ENCODE peak calls at places on chromosomes 5 and 9, in seven cellular contexts. Q, I, L, K, Z, U and N are unnamed samples.

GRCh38 chr9:91836515-91836914 is 113.5 kb downstream of the ROR2 start:
- DNase-seq in Q (no peak), I (no peak), L (no peak), K (no peak), Z (no peak), U (no peak), N (no peak)

GRCh38 chr5:140966293-140967225 is at the start of gene PCDHAC2:
- DNase-seq in Q (no peak), I (peak), L (peak), K (no peak), Z (peak), U (peak), N (peak)

GRCh38 chr9:27385606-27386005 is 88.7 kb upstream of the EQTN start:
- DNase-seq in Q (no peak), I (no peak), L (no peak), K (no peak), Z (peak), U (no peak), N (no peak)

GRCh38 chr9:110356639-110357038 is 19.0 kb upstream of the TXNDC8 start:
- DNase-seq in Q (no peak), I (no peak), L (no peak), K (no peak), Z (no peak), U (no peak), N (no peak)

GRCh38 chr5:141623197-141623596 is 4.4 kb upstream of the DIAPH1 start:
- DNase-seq in Q (no peak), I (no peak), L (peak), K (no peak), Z (no peak), U (no peak), N (no peak)

GRCh38 chr9:88835038-88835466 is 156.2 kb upstream of the S1PR3 start:
- DNase-seq in Q (no peak), I (no peak), L (no peak), K (no peak), Z (no peak), U (no peak), N (no peak)

GRCh38 chr9:127931092-127931881 is 710 bp upstream of the PIP5KL1 start:
- DNase-seq in Q (peak), I (peak), L (peak), K (no peak), Z (no peak), U (peak), N (no peak)

GRCh38 chr5:170603578-170604565 is 100.1 kb downstream of the KCNIP1 start:
- DNase-seq in Q (no peak), I (peak), L (peak), K (no peak), Z (no peak), U (peak), N (peak)

GRCh38 chr9:129333961-129334743 is 156.1 kb upstream of the IER5L start:
- DNase-seq in Q (peak), I (peak), L (peak), K (no peak), Z (peak), U (peak), N (peak)

GRCh38 chr5:68973696-68974095 is 120.1 kb upstream of the SLC30A5 start:
- DNase-seq in Q (no peak), I (no peak), L (no peak), K (no peak), Z (no peak), U (no peak), N (no peak)

GRCh38 chr9:129270903-129271431 is 92.9 kb upstream of the IER5L start:
- DNase-seq in Q (no peak), I (no peak), L (no peak), K (no peak), Z (peak), U (peak), N (no peak)

GRCh38 chr9:93010056-93010455 is 48.4 kb upstream of the SUSD3 start:
- DNase-seq in Q (no peak), I (no peak), L (no peak), K (no peak), Z (peak), U (no peak), N (no peak)

GRCh38 chr9:129783516-129784361 is 19.2 kb upstream of the TOR1B start:
- DNase-seq in Q (no peak), I (peak), L (peak), K (peak), Z (peak), U (peak), N (peak)

GRCh38 chr5:145554399-145554798 is 280.7 kb downstream of the PRELID2 start:
- DNase-seq in Q (no peak), I (peak), L (no peak), K (no peak), Z (no peak), U (no peak), N (no peak)

GRCh38 chr9:125906893-125907292 is 159.7 kb downstream of the PBX3 start:
- DNase-seq in Q (no peak), I (no peak), L (no peak), K (no peak), Z (no peak), U (no peak), N (no peak)

GRCh38 chr9:34190996-34191892 is 12.4 kb downstream of the UBAP1 start:
- DNase-seq in Q (no peak), I (no peak), L (peak), K (no peak), Z (no peak), U (no peak), N (no peak)

GRCh38 chr9:36928670-36929349 is 105.3 kb downstream of the PAX5 start:
- DNase-seq in Q (no peak), I (peak), L (no peak), K (no peak), Z (no peak), U (no peak), N (no peak)

GRCh38 chr9:97737429-97737828 is 40.3 kb upstream of the XPA start:
- DNase-seq in Q (no peak), I (peak), L (peak), K (no peak), Z (no peak), U (no peak), N (no peak)

GRCh38 chr9:97310896-97311295 is 3.4 kb downstream of the CCDC180 start:
- DNase-seq in Q (no peak), I (no peak), L (no peak), K (no peak), Z (no peak), U (no peak), N (no peak)

GRCh38 chr5:180601591-180602480 is 10.5 kb upstream of the SCGB3A1 start:
- DNase-seq in Q (no peak), I (no peak), L (no peak), K (no peak), Z (peak), U (peak), N (no peak)

GRCh38 chr5:151487544-151487943 is 40.1 kb downstream of the SLC36A1 start:
- DNase-seq in Q (no peak), I (no peak), L (no peak), K (no peak), Z (no peak), U (no peak), N (no peak)

GRCh38 chr5:38751103-38751502 is 94.7 kb upstream of the OSMR start:
- DNase-seq in Q (no peak), I (no peak), L (peak), K (no peak), Z (no peak), U (no peak), N (peak)

GRCh38 chr5:98624145-98624880 is 149.2 kb upstream of the RGMB start:
- DNase-seq in Q (no peak), I (no peak), L (no peak), K (no peak), Z (no peak), U (no peak), N (no peak)

GRCh38 chr9:37964740-37965081 is 60.8 kb upstream of the SLC25A51 start:
- DNase-seq in Q (no peak), I (no peak), L (no peak), K (no peak), Z (no peak), U (no peak), N (no peak)
- H3K27ac ChIP-seq in Q (peak), I (peak), L (no peak), K (no peak), Z (peak), U (peak), N (no peak)

GRCh38 chr5:54383225-54383624 is 72.3 kb upstream of the HSPB3 start:
- DNase-seq in Q (no peak), I (no peak), L (no peak), K (no peak), Z (no peak), U (no peak), N (no peak)
- H3K27ac ChIP-seq in Q (no peak), I (no peak), L (no peak), K (no peak), Z (no peak), U (no peak), N (no peak)

GRCh38 chr5:169298193-169298592 is 2.7 kb downstream of the SLIT3 start:
- DNase-seq in Q (no peak), I (no peak), L (no peak), K (no peak), Z (no peak), U (no peak), N (no peak)
- H3K27ac ChIP-seq in Q (peak), I (no peak), L (no peak), K (no peak), Z (no peak), U (no peak), N (no peak)

GRCh38 chr9:79692857-79693571 is 121.2 kb downstream of the TLE4 start:
- DNase-seq in Q (no peak), I (no peak), L (no peak), K (no peak), Z (no peak), U (no peak), N (no peak)
- H3K27ac ChIP-seq in Q (no peak), I (no peak), L (peak), K (no peak), Z (no peak), U (no peak), N (no peak)

DNA sequence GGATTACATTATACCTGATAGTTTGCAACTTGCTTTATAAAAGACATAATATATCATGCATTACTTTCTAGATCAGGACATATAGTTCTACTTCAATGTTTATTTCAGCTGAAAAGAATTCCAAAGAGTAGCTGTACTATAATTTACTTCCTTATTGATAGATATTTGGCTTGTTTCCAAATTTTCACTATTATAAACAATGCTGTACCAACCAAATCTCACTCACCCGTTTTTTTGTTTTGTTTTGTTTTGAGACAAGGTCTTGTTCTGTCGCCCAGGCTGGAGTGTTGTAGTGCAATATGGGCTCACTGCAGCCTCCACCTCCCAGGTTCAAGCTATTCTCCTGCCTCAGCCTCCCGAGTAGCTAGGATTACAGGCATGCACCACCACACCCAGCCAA is 132.7 kb downstream of the GNAQ start:
- DNase-seq in Q (no peak), I (no peak), L (no peak), K (no peak), Z (no peak), U (no peak), N (no peak)
- H3K27ac ChIP-seq in Q (no peak), I (no peak), L (no peak), K (no peak), Z (no peak), U (no peak), N (no peak)

GRCh38 chr9:132531187-132531586 is 51.2 kb upstream of the BARHL1 start:
- DNase-seq in Q (no peak), I (no peak), L (peak), K (no peak), Z (no peak), U (no peak), N (no peak)
- H3K27ac ChIP-seq in Q (no peak), I (no peak), L (no peak), K (no peak), Z (no peak), U (no peak), N (no peak)

GRCh38 chr5:97547414-97547813 is 364.4 kb upstream of the RIOK2 start:
- DNase-seq in Q (no peak), I (no peak), L (no peak), K (no peak), Z (no peak), U (no peak), N (no peak)

GRCh38 chr5:97545856-97546570 is 363.0 kb upstream of the RIOK2 start:
- DNase-seq in Q (no peak), I (no peak), L (peak), K (no peak), Z (no peak), U (no peak), N (no peak)

GRCh38 chr5:97550164-97550563 is 367.1 kb upstream of the RIOK2 start:
- DNase-seq in Q (no peak), I (peak), L (peak), K (no peak), Z (no peak), U (no peak), N (no peak)

GRCh38 chr5:97549496-97549895 is 366.4 kb upstream of the RIOK2 start:
- DNase-seq in Q (no peak), I (peak), L (no peak), K (no peak), Z (no peak), U (no peak), N (no peak)

DNA sequence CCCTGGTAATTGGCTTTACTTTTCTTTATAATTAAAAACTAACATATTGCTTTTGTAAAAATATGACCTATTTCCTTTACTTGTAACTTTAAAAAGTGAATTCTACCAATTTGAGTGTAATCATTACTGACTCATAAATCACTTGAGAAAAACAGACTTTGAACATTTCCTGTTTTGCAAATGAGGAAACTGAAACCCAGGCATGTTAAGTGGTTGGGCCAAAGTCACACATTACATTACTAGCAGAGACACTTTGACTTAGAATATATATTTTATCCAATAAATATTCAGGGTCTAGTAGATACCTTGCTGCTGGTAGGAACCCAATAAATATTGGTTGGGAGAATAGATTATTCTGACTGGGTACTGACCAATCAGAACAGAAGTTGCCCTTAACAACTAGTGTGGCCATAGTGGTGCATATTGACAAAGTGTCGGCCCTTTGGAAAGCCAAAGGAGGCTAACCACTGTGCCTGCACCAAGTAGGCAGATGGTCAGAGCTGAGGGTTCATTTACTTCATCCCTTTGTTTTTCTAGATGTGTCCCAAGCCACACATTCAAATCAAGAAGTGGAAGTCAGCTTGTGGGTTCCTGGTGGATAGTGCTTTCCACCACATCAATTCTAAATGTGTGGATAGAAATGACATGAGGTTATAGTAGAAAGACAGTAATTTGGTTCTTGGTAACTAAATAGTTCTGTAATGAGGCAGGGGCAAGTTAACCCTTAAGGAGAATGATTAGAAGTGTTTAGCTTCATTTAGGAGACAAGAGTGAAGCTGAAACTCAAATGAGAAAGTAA is 365.2 kb upstream of the RIOK2 start:
- DNase-seq in Q (no peak), I (no peak), L (no peak), K (no peak), Z (no peak), U (no peak), N (no peak)
- H3K27ac ChIP-seq in Q (no peak), I (no peak), L (no peak), K (no peak), Z (no peak), U (no peak), N (no peak)

DNA sequence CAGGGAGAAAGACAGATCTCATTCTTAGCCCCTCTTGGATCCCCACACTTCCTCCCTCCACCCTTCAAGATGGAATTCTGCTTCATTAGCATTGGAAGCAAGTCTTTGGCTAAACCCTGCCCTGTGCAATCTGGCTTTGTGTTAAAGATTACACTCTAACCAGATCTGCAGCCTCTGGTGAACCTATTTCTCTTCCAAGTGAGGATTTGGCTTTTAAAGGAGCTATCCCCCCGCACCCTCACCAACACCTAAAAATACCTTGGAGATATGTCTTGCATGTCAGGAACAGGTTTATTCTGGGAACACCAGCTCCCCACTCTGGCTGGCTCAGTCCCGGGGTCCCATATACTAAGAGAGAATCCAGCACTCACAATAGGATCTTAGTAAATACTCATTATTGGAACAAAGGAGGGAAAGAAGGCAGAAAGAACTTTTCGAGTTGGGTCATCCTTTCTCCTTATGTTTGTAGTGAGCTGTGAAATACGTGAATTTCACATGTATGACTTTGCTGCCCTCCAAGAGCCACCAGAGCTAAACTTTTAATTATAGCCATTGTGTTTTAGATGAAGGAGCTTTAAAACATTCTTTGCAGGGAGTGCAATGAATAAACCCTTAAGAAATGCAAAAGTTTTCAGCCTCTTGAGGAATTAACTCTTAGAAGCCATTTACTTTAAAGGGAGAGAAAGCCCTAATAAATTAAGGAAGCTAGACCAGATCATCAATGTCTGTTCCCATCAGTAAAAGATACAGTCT is 53.7 kb upstream of the HRH2 start:
- DNase-seq in Q (no peak), I (no peak), L (peak), K (no peak), Z (no peak), U (no peak), N (no peak)
- H3K27ac ChIP-seq in Q (no peak), I (no peak), L (peak), K (no peak), Z (no peak), U (no peak), N (peak)